ENCODE peak calls at places on chromosomes 16 and 17, in ten cellular contexts. One of them, this sample, is unnamed.

GRCh38 chr17:17904171-17905035 is 67.6 kb upstream of the SREBF1 start:
- DNase-seq in GM12878: no peak
- DNase-seq in neural progenitor cell: no peak
- DNase-seq in HFF-Myc: no peak
- DNase-seq in fibroblast of lung: no peak
- DNase-seq in OCI-LY7: no peak
- DNase-seq in adrenal gland: no peak
- DNase-seq in mesendoderm: no peak
- DNase-seq in effector memory CD4-positive, alpha-beta T cell: no peak
- DNase-seq in IMR-90: no peak
- DNase-seq in this sample: no peak

GRCh38 chr17:33459078-33459940 is 166.2 kb upstream of the ASIC2 start:
- DNase-seq in GM12878: peak; percentile 44
- DNase-seq in neural progenitor cell: no peak
- DNase-seq in HFF-Myc: no peak
- DNase-seq in fibroblast of lung: no peak
- DNase-seq in OCI-LY7: no peak
- DNase-seq in adrenal gland: no peak
- DNase-seq in mesendoderm: peak; percentile 50
- DNase-seq in effector memory CD4-positive, alpha-beta T cell: no peak
- DNase-seq in IMR-90: no peak
- DNase-seq in this sample: no peak

GRCh38 chr17:2931426-2931825 is 132.0 kb downstream of the OR1D5 start:
- DNase-seq in GM12878: no peak
- DNase-seq in neural progenitor cell: peak; percentile 50
- DNase-seq in HFF-Myc: no peak
- DNase-seq in fibroblast of lung: no peak
- DNase-seq in OCI-LY7: peak; percentile 80
- DNase-seq in adrenal gland: no peak
- DNase-seq in mesendoderm: peak; percentile 34
- DNase-seq in effector memory CD4-positive, alpha-beta T cell: no peak
- DNase-seq in IMR-90: no peak
- DNase-seq in this sample: no peak

GRCh38 chr16:58024347-58024672 is 1.2 kb upstream of the MMP15 start:
- DNase-seq in GM12878: no peak
- DNase-seq in neural progenitor cell: no peak
- DNase-seq in HFF-Myc: no peak
- DNase-seq in fibroblast of lung: no peak
- DNase-seq in OCI-LY7: no peak
- DNase-seq in adrenal gland: no peak
- DNase-seq in mesendoderm: no peak
- DNase-seq in effector memory CD4-positive, alpha-beta T cell: no peak
- DNase-seq in IMR-90: no peak
- DNase-seq in this sample: no peak

GRCh38 chr17:17403899-17404576 is 72.8 kb upstream of the MED9 start:
- DNase-seq in GM12878: no peak
- DNase-seq in neural progenitor cell: no peak
- DNase-seq in HFF-Myc: no peak
- DNase-seq in fibroblast of lung: no peak
- DNase-seq in OCI-LY7: peak; percentile 89
- DNase-seq in adrenal gland: no peak
- DNase-seq in mesendoderm: no peak
- DNase-seq in effector memory CD4-positive, alpha-beta T cell: no peak
- DNase-seq in IMR-90: no peak
- DNase-seq in this sample: no peak

GRCh38 chr17:78922876-78923498 is 2.2 kb downstream of the TIMP2 start:
- DNase-seq in GM12878: no peak
- DNase-seq in neural progenitor cell: no peak
- DNase-seq in HFF-Myc: no peak
- DNase-seq in fibroblast of lung: no peak
- DNase-seq in OCI-LY7: no peak
- DNase-seq in adrenal gland: no peak
- DNase-seq in mesendoderm: no peak
- DNase-seq in effector memory CD4-positive, alpha-beta T cell: no peak
- DNase-seq in IMR-90: no peak
- DNase-seq in this sample: no peak

GRCh38 chr17:57011482-57012015 is 33.6 kb downstream of the SCPEP1 start:
- DNase-seq in GM12878: no peak
- DNase-seq in neural progenitor cell: no peak
- DNase-seq in HFF-Myc: no peak
- DNase-seq in fibroblast of lung: no peak
- DNase-seq in OCI-LY7: no peak
- DNase-seq in adrenal gland: no peak
- DNase-seq in mesendoderm: no peak
- DNase-seq in effector memory CD4-positive, alpha-beta T cell: no peak
- DNase-seq in IMR-90: no peak
- DNase-seq in this sample: no peak

GRCh38 chr17:41338961-41339485 is 11.6 kb downstream of the KRT33A start:
- DNase-seq in GM12878: peak; percentile 89
- DNase-seq in neural progenitor cell: no peak
- DNase-seq in HFF-Myc: no peak
- DNase-seq in fibroblast of lung: no peak
- DNase-seq in OCI-LY7: no peak
- DNase-seq in adrenal gland: no peak
- DNase-seq in mesendoderm: no peak
- DNase-seq in effector memory CD4-positive, alpha-beta T cell: peak; percentile 35
- DNase-seq in IMR-90: peak; percentile 39
- DNase-seq in this sample: peak; percentile 32

GRCh38 chr17:82242977-82243647 is 14.3 kb downstream of the SLC16A3 start:
- DNase-seq in GM12878: no peak
- DNase-seq in neural progenitor cell: no peak
- DNase-seq in HFF-Myc: no peak
- DNase-seq in fibroblast of lung: peak; percentile 81
- DNase-seq in OCI-LY7: no peak
- DNase-seq in adrenal gland: peak; percentile 80
- DNase-seq in mesendoderm: no peak
- DNase-seq in effector memory CD4-positive, alpha-beta T cell: no peak
- DNase-seq in IMR-90: peak; percentile 83
- DNase-seq in this sample: no peak

GRCh38 chr17:9195961-9196668 is 174.8 kb downstream of the NTN1 start:
- DNase-seq in GM12878: no peak
- DNase-seq in neural progenitor cell: peak; percentile 78
- DNase-seq in HFF-Myc: no peak
- DNase-seq in fibroblast of lung: no peak
- DNase-seq in OCI-LY7: no peak
- DNase-seq in adrenal gland: no peak
- DNase-seq in mesendoderm: peak; percentile 89
- DNase-seq in effector memory CD4-positive, alpha-beta T cell: no peak
- DNase-seq in IMR-90: no peak
- DNase-seq in this sample: no peak
- H3K4me3 ChIP-seq in GM12878: no peak overlapping the region
- H3K4me3 ChIP-seq in neural progenitor cell: no peak overlapping the region
- H3K4me3 ChIP-seq in HFF-Myc: no peak overlapping the region
- H3K4me3 ChIP-seq in fibroblast of lung: no peak overlapping the region
- H3K4me3 ChIP-seq in OCI-LY7: no peak overlapping the region
- H3K4me3 ChIP-seq in adrenal gland: no peak overlapping the region
- H3K4me3 ChIP-seq in mesendoderm: no peak overlapping the region
- H3K4me3 ChIP-seq in effector memory CD4-positive, alpha-beta T cell: no peak overlapping the region
- H3K4me3 ChIP-seq in IMR-90: no peak overlapping the region
- H3K4me3 ChIP-seq in this sample: no peak overlapping the region

GRCh38 chr16:81449241-81449640 is 4.6 kb downstream of the CMIP start:
- DNase-seq in GM12878: no peak
- DNase-seq in neural progenitor cell: no peak
- DNase-seq in HFF-Myc: no peak
- DNase-seq in fibroblast of lung: no peak
- DNase-seq in OCI-LY7: no peak
- DNase-seq in adrenal gland: no peak
- DNase-seq in mesendoderm: no peak
- DNase-seq in effector memory CD4-positive, alpha-beta T cell: no peak
- DNase-seq in IMR-90: no peak
- DNase-seq in this sample: no peak

GRCh38 chr16:81447383-81448101 is 2.9 kb downstream of the CMIP start:
- DNase-seq in GM12878: no peak
- DNase-seq in neural progenitor cell: peak; percentile 34
- DNase-seq in HFF-Myc: no peak
- DNase-seq in fibroblast of lung: no peak
- DNase-seq in OCI-LY7: no peak
- DNase-seq in adrenal gland: no peak
- DNase-seq in mesendoderm: no peak
- DNase-seq in effector memory CD4-positive, alpha-beta T cell: no peak
- DNase-seq in IMR-90: no peak
- DNase-seq in this sample: no peak

GRCh38 chr16:81449899-81450608 is 5.4 kb downstream of the CMIP start:
- DNase-seq in GM12878: no peak
- DNase-seq in neural progenitor cell: no peak
- DNase-seq in HFF-Myc: no peak
- DNase-seq in fibroblast of lung: no peak
- DNase-seq in OCI-LY7: no peak
- DNase-seq in adrenal gland: no peak
- DNase-seq in mesendoderm: no peak
- DNase-seq in effector memory CD4-positive, alpha-beta T cell: no peak
- DNase-seq in IMR-90: no peak
- DNase-seq in this sample: no peak

GRCh38 chr16:81446318-81447275 is 2.0 kb downstream of the CMIP start:
- DNase-seq in GM12878: no peak
- DNase-seq in neural progenitor cell: no peak
- DNase-seq in HFF-Myc: no peak
- DNase-seq in fibroblast of lung: peak; percentile 60
- DNase-seq in OCI-LY7: peak; percentile 36
- DNase-seq in adrenal gland: peak; percentile 58
- DNase-seq in mesendoderm: peak; percentile 66
- DNase-seq in effector memory CD4-positive, alpha-beta T cell: peak; percentile 9
- DNase-seq in IMR-90: peak; percentile 51
- DNase-seq in this sample: no peak

DNA sequence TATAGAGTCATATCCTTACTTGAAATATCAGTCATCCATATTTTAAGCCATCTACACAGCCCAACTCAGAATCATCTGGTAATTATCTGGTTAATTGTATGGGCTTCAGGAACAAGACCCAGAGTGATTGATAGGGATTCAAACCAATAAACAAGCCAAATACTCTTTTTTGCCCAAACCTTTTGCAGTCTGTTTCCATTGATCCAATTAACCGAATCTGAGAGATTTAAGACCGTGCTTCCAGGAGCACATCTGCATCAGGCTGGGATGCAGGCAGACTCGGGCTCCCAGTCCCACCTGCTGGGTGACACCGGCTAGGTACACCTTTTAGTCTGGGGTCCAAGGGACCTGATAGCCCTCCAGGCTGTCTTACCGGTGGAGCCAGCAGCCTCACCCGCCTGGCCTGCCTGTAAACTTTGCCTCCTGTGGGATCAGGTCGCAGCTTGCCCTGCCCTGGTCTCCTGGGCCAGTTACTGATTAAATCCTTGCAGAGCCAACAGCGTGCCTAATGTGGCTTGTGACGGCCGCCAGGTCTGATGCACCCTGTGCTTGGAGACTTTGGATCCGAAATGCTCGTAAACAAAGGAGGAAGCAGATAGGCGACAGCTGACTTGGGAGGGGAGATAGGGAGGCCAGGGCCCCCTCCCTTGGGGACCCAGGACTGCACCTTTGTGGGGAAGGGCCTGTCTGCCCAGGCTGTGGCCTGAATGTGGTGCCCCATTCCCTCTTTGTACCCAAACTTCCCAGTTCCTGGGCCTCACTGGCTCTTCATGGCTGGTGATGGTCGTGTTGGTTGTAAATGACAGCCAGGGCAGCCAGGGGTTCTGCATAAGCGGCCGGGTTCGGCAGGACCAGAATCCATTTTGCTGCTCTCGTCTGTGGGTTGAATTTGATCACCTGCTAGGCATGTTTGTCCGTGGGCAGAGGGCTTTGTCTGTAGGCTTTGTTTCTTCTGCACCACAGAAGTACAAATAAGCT is 3.8 kb downstream of the CMIP start:
- DNase-seq in GM12878: no peak
- DNase-seq in neural progenitor cell: peak; percentile 68
- DNase-seq in HFF-Myc: no peak
- DNase-seq in fibroblast of lung: no peak
- DNase-seq in OCI-LY7: no peak
- DNase-seq in adrenal gland: no peak
- DNase-seq in mesendoderm: no peak
- DNase-seq in effector memory CD4-positive, alpha-beta T cell: no peak
- DNase-seq in IMR-90: no peak
- DNase-seq in this sample: no peak
- H3K4me3 ChIP-seq in GM12878: peak overlapping the region; percentile 100
- H3K4me3 ChIP-seq in neural progenitor cell: peak overlapping the region; percentile 10
- H3K4me3 ChIP-seq in HFF-Myc: peak overlapping the region; percentile 92
- H3K4me3 ChIP-seq in fibroblast of lung: no peak overlapping the region
- H3K4me3 ChIP-seq in OCI-LY7: no peak overlapping the region
- H3K4me3 ChIP-seq in adrenal gland: no peak overlapping the region
- H3K4me3 ChIP-seq in mesendoderm: no peak overlapping the region
- H3K4me3 ChIP-seq in effector memory CD4-positive, alpha-beta T cell: no peak overlapping the region
- H3K4me3 ChIP-seq in IMR-90: no peak overlapping the region
- H3K4me3 ChIP-seq in this sample: no peak overlapping the region

GRCh38 chr17:8249621-8250020 is 532 bp downstream of the PFAS start:
- DNase-seq in GM12878: no peak
- DNase-seq in neural progenitor cell: no peak
- DNase-seq in HFF-Myc: no peak
- DNase-seq in fibroblast of lung: no peak
- DNase-seq in OCI-LY7: no peak
- DNase-seq in adrenal gland: no peak
- DNase-seq in mesendoderm: no peak
- DNase-seq in effector memory CD4-positive, alpha-beta T cell: no peak
- DNase-seq in IMR-90: no peak
- DNase-seq in this sample: no peak

GRCh38 chr17:8253801-8254200 is 4.7 kb downstream of the PFAS start:
- DNase-seq in GM12878: no peak
- DNase-seq in neural progenitor cell: peak; percentile 18
- DNase-seq in HFF-Myc: no peak
- DNase-seq in fibroblast of lung: peak; percentile 2
- DNase-seq in OCI-LY7: peak; percentile 18
- DNase-seq in adrenal gland: no peak
- DNase-seq in mesendoderm: peak; percentile 63
- DNase-seq in effector memory CD4-positive, alpha-beta T cell: no peak
- DNase-seq in IMR-90: no peak
- DNase-seq in this sample: no peak

GRCh38 chr17:8248751-8249607 is at the start of gene PFAS:
- DNase-seq in GM12878: peak; percentile 79
- DNase-seq in neural progenitor cell: peak; percentile 97
- DNase-seq in HFF-Myc: peak; percentile 63
- DNase-seq in fibroblast of lung: peak; percentile 90
- DNase-seq in OCI-LY7: peak; percentile 97
- DNase-seq in adrenal gland: peak; percentile 97
- DNase-seq in mesendoderm: peak; percentile 96
- DNase-seq in effector memory CD4-positive, alpha-beta T cell: peak; percentile 93
- DNase-seq in IMR-90: peak; percentile 89
- DNase-seq in this sample: peak; percentile 89

GRCh38 chr17:8254881-8255280 is 5.8 kb downstream of the PFAS start:
- DNase-seq in GM12878: no peak
- DNase-seq in neural progenitor cell: no peak
- DNase-seq in HFF-Myc: no peak
- DNase-seq in fibroblast of lung: no peak
- DNase-seq in OCI-LY7: no peak
- DNase-seq in adrenal gland: no peak
- DNase-seq in mesendoderm: no peak
- DNase-seq in effector memory CD4-positive, alpha-beta T cell: no peak
- DNase-seq in IMR-90: no peak
- DNase-seq in this sample: no peak

GRCh38 chr17:8250101-8250500 is 1.0 kb downstream of the PFAS start:
- DNase-seq in GM12878: no peak
- DNase-seq in neural progenitor cell: no peak
- DNase-seq in HFF-Myc: no peak
- DNase-seq in fibroblast of lung: no peak
- DNase-seq in OCI-LY7: no peak
- DNase-seq in adrenal gland: no peak
- DNase-seq in mesendoderm: no peak
- DNase-seq in effector memory CD4-positive, alpha-beta T cell: no peak
- DNase-seq in IMR-90: no peak
- DNase-seq in this sample: no peak
- H3K4me3 ChIP-seq in GM12878: peak overlapping the region; percentile 100
- H3K4me3 ChIP-seq in neural progenitor cell: peak overlapping the region; percentile 77
- H3K4me3 ChIP-seq in HFF-Myc: peak overlapping the region; percentile 88
- H3K4me3 ChIP-seq in fibroblast of lung: peak overlapping the region; percentile 98
- H3K4me3 ChIP-seq in OCI-LY7: peak overlapping the region; percentile 87
- H3K4me3 ChIP-seq in adrenal gland: no peak overlapping the region
- H3K4me3 ChIP-seq in mesendoderm: peak overlapping the region; percentile 93
- H3K4me3 ChIP-seq in effector memory CD4-positive, alpha-beta T cell: no peak overlapping the region
- H3K4me3 ChIP-seq in IMR-90: no peak overlapping the region
- H3K4me3 ChIP-seq in this sample: peak overlapping the region; percentile 67

GRCh38 chr17:49497147-49498036 is 2.3 kb downstream of the NGFR start:
- DNase-seq in GM12878: no peak
- DNase-seq in neural progenitor cell: peak; percentile 94
- DNase-seq in HFF-Myc: no peak
- DNase-seq in fibroblast of lung: peak; percentile 63
- DNase-seq in OCI-LY7: no peak
- DNase-seq in adrenal gland: no peak
- DNase-seq in mesendoderm: peak; percentile 76
- DNase-seq in effector memory CD4-positive, alpha-beta T cell: no peak
- DNase-seq in IMR-90: peak; percentile 22
- DNase-seq in this sample: no peak
- H3K4me3 ChIP-seq in GM12878: no peak overlapping the region
- H3K4me3 ChIP-seq in neural progenitor cell: peak overlapping the region; percentile 88
- H3K4me3 ChIP-seq in HFF-Myc: peak overlapping the region; percentile 32
- H3K4me3 ChIP-seq in fibroblast of lung: no peak overlapping the region
- H3K4me3 ChIP-seq in OCI-LY7: no peak overlapping the region
- H3K4me3 ChIP-seq in adrenal gland: no peak overlapping the region
- H3K4me3 ChIP-seq in mesendoderm: peak overlapping the region; percentile 25
- H3K4me3 ChIP-seq in effector memory CD4-positive, alpha-beta T cell: peak overlapping the region; percentile 60
- H3K4me3 ChIP-seq in IMR-90: no peak overlapping the region
- H3K4me3 ChIP-seq in this sample: no peak overlapping the region